ENCODE peak calls at places on chromosome 7, in six cellular contexts. One of them, this sample, is unnamed.

GRCh38 chr7:2564970-2565546 is 6.3 kb downstream of the IQCE start:
- DNase-seq in right cardiac atrium: no peak
- DNase-seq in transverse colon: peak; percentile 63
- DNase-seq in substantia nigra: no peak
- DNase-seq in neuronal stem cell: no peak
- DNase-seq in small intestine: peak; percentile 84
- DNase-seq in this sample: no peak

GRCh38 chr7:2736411-2736914 is 48.5 kb downstream of the AMZ1 start:
- DNase-seq in small intestine: no peak
- DNase-seq in substantia nigra: no peak
- DNase-seq in neuronal stem cell: no peak
- DNase-seq in transverse colon: no peak
- DNase-seq in right cardiac atrium: peak; percentile 59
- DNase-seq in this sample: peak; percentile 0

GRCh38 chr7:147308539-147308938 is 1191.9 kb downstream of the CNTNAP2 start:
- DNase-seq in transverse colon: no peak
- DNase-seq in small intestine: no peak
- DNase-seq in substantia nigra: no peak
- DNase-seq in neuronal stem cell: peak; percentile 4
- DNase-seq in right cardiac atrium: no peak
- DNase-seq in this sample: no peak

GRCh38 chr7:22853138-22853537 is 30.5 kb upstream of the TOMM7 start:
- DNase-seq in transverse colon: no peak
- DNase-seq in substantia nigra: no peak
- DNase-seq in small intestine: no peak
- DNase-seq in right cardiac atrium: no peak
- DNase-seq in neuronal stem cell: no peak
- DNase-seq in this sample: no peak

GRCh38 chr7:93226310-93226709 is at the start of gene HEPACAM2:
- DNase-seq in small intestine: peak; percentile 47
- DNase-seq in transverse colon: no peak
- DNase-seq in substantia nigra: no peak
- DNase-seq in neuronal stem cell: no peak
- DNase-seq in right cardiac atrium: no peak
- DNase-seq in this sample: no peak

GRCh38 chr7:41696323-41696916 is 6.5 kb downstream of the INHBA start:
- DNase-seq in right cardiac atrium: peak; percentile 94
- DNase-seq in small intestine: peak; percentile 71
- DNase-seq in transverse colon: peak; percentile 70
- DNase-seq in substantia nigra: peak; percentile 50
- DNase-seq in neuronal stem cell: peak; percentile 82
- DNase-seq in this sample: peak; percentile 81

GRCh38 chr7:18064242-18064838 is 36.7 kb upstream of the PRPS1L1 start:
- DNase-seq in transverse colon: peak; percentile 41
- DNase-seq in substantia nigra: no peak
- DNase-seq in small intestine: peak; percentile 13
- DNase-seq in neuronal stem cell: peak; percentile 14
- DNase-seq in right cardiac atrium: no peak
- DNase-seq in this sample: peak; percentile 13

GRCh38 chr7:151381333-151382078 is 28.3 kb downstream of the WDR86 start:
- DNase-seq in right cardiac atrium: no peak
- DNase-seq in small intestine: no peak
- DNase-seq in transverse colon: peak; percentile 20
- DNase-seq in neuronal stem cell: no peak
- DNase-seq in substantia nigra: no peak
- DNase-seq in this sample: no peak

GRCh38 chr7:73893342-73894101 is 32.6 kb downstream of the TMEM270 start:
- DNase-seq in substantia nigra: peak; percentile 15
- DNase-seq in right cardiac atrium: peak; percentile 94
- DNase-seq in neuronal stem cell: no peak
- DNase-seq in transverse colon: peak; percentile 27
- DNase-seq in small intestine: no peak
- DNase-seq in this sample: no peak

GRCh38 chr7:91713669-91714068 is 166.8 kb downstream of the MTERF1 start:
- DNase-seq in neuronal stem cell: no peak
- DNase-seq in transverse colon: no peak
- DNase-seq in right cardiac atrium: no peak
- DNase-seq in small intestine: no peak
- DNase-seq in substantia nigra: no peak
- DNase-seq in this sample: no peak

GRCh38 chr7:95845007-95845406 is 72.7 kb downstream of the DYNC1I1 start:
- DNase-seq in right cardiac atrium: no peak
- DNase-seq in substantia nigra: no peak
- DNase-seq in small intestine: no peak
- DNase-seq in transverse colon: no peak
- DNase-seq in neuronal stem cell: no peak
- DNase-seq in this sample: no peak

GRCh38 chr7:66542528-66543373 is 85.9 kb upstream of the KCTD7 start:
- DNase-seq in neuronal stem cell: no peak
- DNase-seq in right cardiac atrium: no peak
- DNase-seq in transverse colon: no peak
- DNase-seq in small intestine: no peak
- DNase-seq in substantia nigra: no peak
- DNase-seq in this sample: peak; percentile 32

GRCh38 chr7:139329119-139329518 is 12.0 kb upstream of the FMC1 start:
- DNase-seq in small intestine: no peak
- DNase-seq in neuronal stem cell: no peak
- DNase-seq in right cardiac atrium: no peak
- DNase-seq in substantia nigra: no peak
- DNase-seq in transverse colon: no peak
- DNase-seq in this sample: no peak

GRCh38 chr7:29915481-29916215 is 74.0 kb downstream of the SCRN1 start:
- DNase-seq in transverse colon: no peak
- DNase-seq in substantia nigra: no peak
- DNase-seq in small intestine: no peak
- DNase-seq in neuronal stem cell: no peak
- DNase-seq in right cardiac atrium: no peak
- DNase-seq in this sample: no peak

GRCh38 chr7:22090107-22090506 is 144.4 kb upstream of the CDCA7L start:
- DNase-seq in right cardiac atrium: no peak
- DNase-seq in neuronal stem cell: no peak
- DNase-seq in substantia nigra: no peak
- DNase-seq in transverse colon: no peak
- DNase-seq in small intestine: no peak
- DNase-seq in this sample: no peak

GRCh38 chr7:12229046-12229445 is 18.0 kb downstream of the TMEM106B start:
- DNase-seq in neuronal stem cell: no peak
- DNase-seq in substantia nigra: no peak
- DNase-seq in small intestine: no peak
- DNase-seq in right cardiac atrium: no peak
- DNase-seq in transverse colon: no peak
- DNase-seq in this sample: no peak

GRCh38 chr7:18978108-18978495 is 139.3 kb downstream of the TWIST1 start:
- DNase-seq in neuronal stem cell: no peak
- DNase-seq in right cardiac atrium: no peak
- DNase-seq in transverse colon: no peak
- DNase-seq in substantia nigra: no peak
- DNase-seq in small intestine: no peak
- DNase-seq in this sample: no peak

GRCh38 chr7:80499350-80499955 is 12.4 kb downstream of the GNAT3 start:
- DNase-seq in neuronal stem cell: no peak
- DNase-seq in transverse colon: no peak
- DNase-seq in right cardiac atrium: peak; percentile 52
- DNase-seq in small intestine: peak; percentile 43
- DNase-seq in substantia nigra: no peak
- DNase-seq in this sample: peak; percentile 90

GRCh38 chr7:152395115-152395514 is 40.7 kb downstream of the KMT2C start:
- DNase-seq in neuronal stem cell: no peak
- DNase-seq in transverse colon: no peak
- DNase-seq in substantia nigra: no peak
- DNase-seq in small intestine: no peak
- DNase-seq in right cardiac atrium: peak; percentile 55
- DNase-seq in this sample: no peak

GRCh38 chr7:85068796-85069195 is 118.1 kb downstream of the SEMA3D start:
- DNase-seq in small intestine: no peak
- DNase-seq in transverse colon: no peak
- DNase-seq in substantia nigra: no peak
- DNase-seq in neuronal stem cell: no peak
- DNase-seq in right cardiac atrium: no peak
- DNase-seq in this sample: no peak

GRCh38 chr7:27723086-27723485 is 16.9 kb upstream of the TAX1BP1 start:
- DNase-seq in transverse colon: no peak
- DNase-seq in right cardiac atrium: no peak
- DNase-seq in small intestine: no peak
- DNase-seq in neuronal stem cell: no peak
- DNase-seq in substantia nigra: no peak
- DNase-seq in this sample: no peak

GRCh38 chr7:27204851-27205322 is 5.0 kb upstream of the HOXA13 start:
- DNase-seq in substantia nigra: no peak
- DNase-seq in right cardiac atrium: peak; percentile 55
- DNase-seq in small intestine: no peak
- DNase-seq in transverse colon: no peak
- DNase-seq in neuronal stem cell: no peak
- DNase-seq in this sample: no peak

GRCh38 chr7:37987732-37988131 is 67.3 kb downstream of the EPDR1 start:
- DNase-seq in neuronal stem cell: no peak
- DNase-seq in transverse colon: peak; percentile 43
- DNase-seq in small intestine: peak; percentile 96
- DNase-seq in right cardiac atrium: no peak
- DNase-seq in substantia nigra: no peak
- DNase-seq in this sample: no peak

GRCh38 chr7:138992052-138992531 is 10.9 kb upstream of the KIAA1549 start:
- DNase-seq in substantia nigra: no peak
- DNase-seq in small intestine: no peak
- DNase-seq in neuronal stem cell: no peak
- DNase-seq in transverse colon: no peak
- DNase-seq in right cardiac atrium: no peak
- DNase-seq in this sample: no peak

GRCh38 chr7:16721541-16721940 is 32.0 kb upstream of the TSPAN13 start:
- DNase-seq in right cardiac atrium: no peak
- DNase-seq in transverse colon: no peak
- DNase-seq in substantia nigra: no peak
- DNase-seq in neuronal stem cell: no peak
- DNase-seq in small intestine: no peak
- DNase-seq in this sample: no peak

GRCh38 chr7:43938892-43939482 is 12.8 kb downstream of the UBE2D4 start:
- DNase-seq in small intestine: no peak
- DNase-seq in right cardiac atrium: no peak
- DNase-seq in neuronal stem cell: no peak
- DNase-seq in substantia nigra: no peak
- DNase-seq in transverse colon: no peak
- DNase-seq in this sample: no peak

DNA sequence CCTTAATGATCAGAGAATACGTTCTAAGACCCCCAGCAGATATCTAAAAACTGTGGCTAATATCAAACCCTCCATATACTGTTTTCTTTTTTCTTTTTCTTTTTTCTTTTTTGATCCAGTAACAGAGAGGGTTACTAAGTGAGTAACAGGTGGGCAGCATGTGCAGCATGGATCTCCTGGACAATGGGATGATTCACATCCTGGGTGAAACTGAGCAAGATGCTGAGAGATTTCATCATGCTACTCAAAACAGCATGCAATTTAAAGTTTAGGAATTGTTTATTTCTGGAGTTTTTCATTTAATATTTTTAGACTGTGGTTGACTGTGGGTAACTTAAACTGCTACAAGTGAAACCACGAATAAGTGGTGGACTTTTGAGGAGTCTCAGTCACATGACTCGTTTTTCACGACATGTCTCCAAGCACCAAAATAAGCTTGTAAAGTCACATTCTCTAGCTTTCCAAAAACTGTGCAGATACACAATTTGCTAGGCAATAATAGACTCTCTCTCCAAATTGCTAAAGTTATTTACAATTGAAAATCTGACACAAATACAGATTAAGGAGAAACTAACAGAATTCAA is 716.2 kb downstream of the NXPH1 start:
- DNase-seq in small intestine: no peak
- DNase-seq in neuronal stem cell: no peak
- DNase-seq in right cardiac atrium: no peak
- DNase-seq in substantia nigra: no peak
- DNase-seq in transverse colon: no peak
- DNase-seq in this sample: no peak
- H3K27ac ChIP-seq in small intestine: no peak overlapping the region
- H3K27ac ChIP-seq in neuronal stem cell: no peak overlapping the region
- H3K27ac ChIP-seq in right cardiac atrium: no peak overlapping the region
- H3K27ac ChIP-seq in substantia nigra: no peak overlapping the region
- H3K27ac ChIP-seq in transverse colon: no peak overlapping the region
- H3K27ac ChIP-seq in this sample: no peak overlapping the region

GRCh38 chr7:1121886-1122831 is 34.2 kb downstream of the GPER1 start:
- DNase-seq in right cardiac atrium: peak; percentile 56
- DNase-seq in transverse colon: no peak
- DNase-seq in small intestine: no peak
- DNase-seq in substantia nigra: no peak
- DNase-seq in neuronal stem cell: no peak
- DNase-seq in this sample: no peak
- H3K27ac ChIP-seq in right cardiac atrium: no peak overlapping the region
- H3K27ac ChIP-seq in transverse colon: no peak overlapping the region
- H3K27ac ChIP-seq in small intestine: no peak overlapping the region
- H3K27ac ChIP-seq in substantia nigra: no peak overlapping the region
- H3K27ac ChIP-seq in neuronal stem cell: no peak overlapping the region
- H3K27ac ChIP-seq in this sample: no peak overlapping the region

GRCh38 chr7:31126976-31127375 is 74.9 kb downstream of the ADCYAP1R1 start:
- DNase-seq in transverse colon: no peak
- DNase-seq in small intestine: no peak
- DNase-seq in neuronal stem cell: no peak
- DNase-seq in substantia nigra: no peak
- DNase-seq in right cardiac atrium: no peak
- DNase-seq in this sample: no peak

GRCh38 chr7:31125171-31125570 is 73.1 kb downstream of the ADCYAP1R1 start:
- DNase-seq in transverse colon: no peak
- DNase-seq in substantia nigra: no peak
- DNase-seq in neuronal stem cell: no peak
- DNase-seq in small intestine: no peak
- DNase-seq in right cardiac atrium: no peak
- DNase-seq in this sample: no peak

GRCh38 chr7:31123726-31124125 is 71.6 kb downstream of the ADCYAP1R1 start:
- DNase-seq in right cardiac atrium: no peak
- DNase-seq in small intestine: peak; percentile 12
- DNase-seq in neuronal stem cell: no peak
- DNase-seq in transverse colon: no peak
- DNase-seq in substantia nigra: no peak
- DNase-seq in this sample: no peak

GRCh38 chr7:31133497-31133896 is 81.4 kb downstream of the ADCYAP1R1 start:
- DNase-seq in transverse colon: no peak
- DNase-seq in neuronal stem cell: no peak
- DNase-seq in substantia nigra: no peak
- DNase-seq in small intestine: no peak
- DNase-seq in right cardiac atrium: no peak
- DNase-seq in this sample: no peak

GRCh38 chr7:31129067-31129466 is 77.0 kb downstream of the ADCYAP1R1 start:
- DNase-seq in substantia nigra: no peak
- DNase-seq in transverse colon: no peak
- DNase-seq in small intestine: no peak
- DNase-seq in neuronal stem cell: no peak
- DNase-seq in right cardiac atrium: no peak
- DNase-seq in this sample: no peak
- H3K27ac ChIP-seq in substantia nigra: no peak overlapping the region
- H3K27ac ChIP-seq in transverse colon: no peak overlapping the region
- H3K27ac ChIP-seq in small intestine: no peak overlapping the region
- H3K27ac ChIP-seq in neuronal stem cell: no peak overlapping the region
- H3K27ac ChIP-seq in right cardiac atrium: no peak overlapping the region
- H3K27ac ChIP-seq in this sample: no peak overlapping the region

GRCh38 chr7:116630357-116630756 is 41.6 kb upstream of the MET start:
- DNase-seq in right cardiac atrium: no peak
- DNase-seq in transverse colon: no peak
- DNase-seq in substantia nigra: no peak
- DNase-seq in small intestine: peak; percentile 64
- DNase-seq in neuronal stem cell: no peak
- DNase-seq in this sample: no peak
- H3K27ac ChIP-seq in right cardiac atrium: no peak overlapping the region
- H3K27ac ChIP-seq in transverse colon: peak overlapping the region; percentile 49
- H3K27ac ChIP-seq in substantia nigra: no peak overlapping the region
- H3K27ac ChIP-seq in small intestine: no peak overlapping the region
- H3K27ac ChIP-seq in neuronal stem cell: no peak overlapping the region
- H3K27ac ChIP-seq in this sample: no peak overlapping the region